ENCODE peak calls at places on chromosomes 6 and 20, in nine cellular contexts. O is Peyer's patch, B is sigmoid colon, T is body of pancreas, L is endodermal cell, F is GM06990, Z is cardiac muscle cell, U is neural progenitor cell, D is astrocyte. S is an unnamed sample.

GRCh38 chr6:37039958-37040357 is 34.5 kb downstream of the FGD2 start:
- DNase-seq in O (no peak), B (no peak), T (no peak), L (no peak), F (no peak), Z (no peak), U (no peak), D (no peak), S (no peak)

GRCh38 chr6:842141-842540 is 149.2 kb upstream of the EXOC2 start:
- DNase-seq in O (no peak), B (no peak), T (no peak), L (no peak), F (no peak), Z (no peak), U (no peak), D (no peak), S (no peak)

GRCh38 chr6:2684059-2684749 is 66.5 kb downstream of the MYLK4 start:
- DNase-seq in O (no peak), B (no peak), T (no peak), L (no peak), F (no peak), Z (peak; percentile 55), U (no peak), D (peak; percentile 71), S (no peak)

GRCh38 chr20:23049201-23049932 is at the start of gene THBD:
- DNase-seq in O (peak; percentile 67), B (peak; percentile 86), T (peak; percentile 47), L (peak; percentile 85), F (peak; percentile 34), Z (peak; percentile 55), U (peak; percentile 64), D (peak; percentile 45), S (no peak)

GRCh38 chr6:43834528-43835145 is 64.6 kb downstream of the VEGFA start:
- DNase-seq in O (peak; percentile 15), B (no peak), T (no peak), L (no peak), F (no peak), Z (no peak), U (peak; percentile 92), D (no peak), S (no peak)

GRCh38 chr6:101114703-101115102 is 233.6 kb upstream of the ASCC3 start:
- DNase-seq in O (no peak), B (no peak), T (no peak), L (no peak), F (no peak), Z (peak; percentile 66), U (peak; percentile 61), D (peak; percentile 17), S (no peak)

GRCh38 chr6:150403458-150404245 is 34.8 kb downstream of the IYD start:
- DNase-seq in O (no peak), B (no peak), T (peak; percentile 51), L (no peak), F (no peak), Z (peak; percentile 98), U (no peak), D (peak; percentile 97), S (peak; percentile 43)

GRCh38 chr20:16007978-16008377 is 565.3 kb downstream of the KIF16B start:
- DNase-seq in O (no peak), B (no peak), T (no peak), L (no peak), F (no peak), Z (no peak), U (peak; percentile 33), D (no peak), S (no peak)

GRCh38 chr6:111777357-111777756 is 95.9 kb downstream of the FYN start:
- DNase-seq in O (no peak), B (no peak), T (no peak), L (no peak), F (no peak), Z (no peak), U (no peak), D (no peak), S (no peak)

GRCh38 chr6:152423216-152424103 is 213.7 kb downstream of the SYNE1 start:
- DNase-seq in O (no peak), B (no peak), T (no peak), L (no peak), F (no peak), Z (no peak), U (no peak), D (no peak), S (no peak)

GRCh38 chr6:51934098-51934497 is 153.3 kb downstream of the PKHD1 start:
- DNase-seq in O (no peak), B (no peak), T (no peak), L (peak; percentile 82), F (no peak), Z (no peak), U (peak; percentile 45), D (no peak), S (no peak)

GRCh38 chr20:36571564-36572504 is 1.6 kb upstream of the TGIF2 start:
- DNase-seq in O (no peak), B (no peak), T (no peak), L (peak; percentile 89), F (no peak), Z (no peak), U (peak; percentile 72), D (no peak), S (no peak)

GRCh38 chr6:53794720-53795253 is at the start of gene LRRC1:
- DNase-seq in O (peak; percentile 94), B (peak; percentile 95), T (peak; percentile 93), L (peak; percentile 98), F (peak; percentile 92), Z (peak; percentile 93), U (peak; percentile 96), D (peak; percentile 85), S (peak; percentile 36)

GRCh38 chr20:11267131-11267761 is 593.4 kb upstream of the JAG1 start:
- DNase-seq in O (no peak), B (no peak), T (peak; percentile 50), L (peak; percentile 90), F (peak; percentile 20), Z (peak; percentile 96), U (peak; percentile 28), D (peak; percentile 97), S (peak; percentile 74)

GRCh38 chr20:39944861-39945260 is 744.2 kb downstream of the MAFB start:
- DNase-seq in O (no peak), B (no peak), T (no peak), L (no peak), F (peak; percentile 2), Z (no peak), U (no peak), D (no peak), S (no peak)

DNA sequence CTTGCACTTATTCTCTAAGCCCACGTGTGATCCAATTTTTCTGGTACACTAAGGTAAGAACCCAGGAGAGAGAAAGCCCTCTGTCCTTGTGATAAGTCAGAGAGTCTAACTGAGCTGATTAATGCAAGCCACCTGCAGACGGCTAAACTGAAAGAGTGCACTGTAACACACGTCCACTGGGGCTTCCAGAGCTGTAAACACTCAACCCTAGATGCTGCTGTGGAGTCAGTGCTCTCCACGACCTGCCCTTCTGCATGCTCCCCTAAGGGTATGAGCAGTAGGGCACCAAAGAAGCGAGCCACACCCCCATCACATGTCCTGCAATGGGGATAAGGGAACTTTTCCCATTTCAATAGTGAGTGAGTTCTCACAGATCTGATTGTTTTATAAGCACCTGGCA is 55.7 kb downstream of the TXLNB start:
- DNase-seq in O (no peak), B (no peak), T (no peak), L (no peak), F (no peak), Z (no peak), U (no peak), D (no peak), S (no peak)
- TF ChIP-seq CTCF in O (no peak), B (no peak), T (no peak), L (no peak), F (no peak), Z (no peak), U (no peak), D (no peak), S (no peak)

DNA sequence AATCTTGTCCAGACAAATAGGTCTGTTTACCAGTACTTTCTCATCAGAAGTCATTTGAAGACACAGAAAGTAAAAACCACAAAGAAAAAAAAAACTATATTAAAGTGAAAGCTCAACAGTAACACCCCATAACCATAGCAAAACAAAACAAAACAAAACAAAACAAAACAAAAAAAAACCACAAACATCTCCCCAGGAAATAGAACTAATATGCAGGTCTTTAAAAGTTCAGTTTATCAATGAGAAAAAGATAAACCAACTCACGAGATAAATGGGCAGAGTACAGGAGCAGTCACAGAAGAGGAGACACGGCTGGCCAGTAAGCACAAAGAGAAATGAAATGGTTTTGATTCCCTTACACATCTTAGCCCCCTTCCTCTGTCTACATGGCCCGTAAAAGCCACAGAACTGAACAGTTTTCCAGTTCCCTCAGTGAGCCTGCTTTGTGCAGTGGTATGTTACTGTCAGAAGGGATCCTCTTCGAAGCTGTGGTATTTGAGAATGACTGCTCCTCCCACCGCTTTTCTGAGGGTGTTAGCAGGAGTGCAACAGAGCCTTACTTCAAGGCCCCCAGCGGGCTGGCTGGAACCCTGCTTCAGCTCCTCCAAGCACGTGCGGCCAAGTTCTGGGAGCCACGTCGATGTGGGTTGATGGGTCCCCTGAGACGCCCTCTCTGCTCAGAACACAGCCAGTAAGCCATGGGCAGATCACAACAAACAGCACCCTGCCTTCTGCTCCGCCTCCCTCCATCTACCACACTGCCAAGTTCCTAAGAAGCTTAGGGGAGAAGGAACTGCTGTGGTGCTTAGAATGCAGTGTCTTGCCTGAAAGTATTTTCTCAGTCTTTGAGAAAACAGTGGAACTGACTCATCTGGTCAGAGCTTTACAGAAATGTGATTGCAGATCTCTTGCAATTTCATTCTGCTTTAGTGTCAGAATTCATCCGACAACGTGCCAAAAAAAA is 14.0 kb downstream of the UST start:
- DNase-seq in O (no peak), B (peak; percentile 93), T (peak; percentile 36), L (peak; percentile 89), F (peak; percentile 88), Z (peak; percentile 96), U (peak; percentile 63), D (peak; percentile 92), S (peak; percentile 59)
- H3K4me3 ChIP-seq in O (peak overlapping the region; percentile 26), B (peak overlapping the region; percentile 30), T (no peak overlapping the region), L (peak overlapping the region; percentile 21), F (peak overlapping the region; percentile 48), Z (no peak overlapping the region), U (no peak overlapping the region), D (peak overlapping the region; percentile 48), S (peak overlapping the region; percentile 13)

GRCh38 chr20:64167676-64168075 is 3.4 kb downstream of the MYT1 start:
- DNase-seq in O (no peak), B (no peak), T (no peak), L (no peak), F (no peak), Z (no peak), U (no peak), D (no peak), S (no peak)
- H3K27me3 ChIP-seq in O (no peaks in the 10 kb centered on the region), B (peaks cover 24% of the 10 kb centered on the region), T (no peaks in the 10 kb centered on the region), L (peaks cover 16% of the 10 kb centered on the region), F (no peaks in the 10 kb centered on the region), Z (peaks cover 28% of the 10 kb centered on the region), U (peaks cover 32% of the 10 kb centered on the region), D (peaks cover 32% of the 10 kb centered on the region), S (peaks cover 6% of the 10 kb centered on the region)

DNA sequence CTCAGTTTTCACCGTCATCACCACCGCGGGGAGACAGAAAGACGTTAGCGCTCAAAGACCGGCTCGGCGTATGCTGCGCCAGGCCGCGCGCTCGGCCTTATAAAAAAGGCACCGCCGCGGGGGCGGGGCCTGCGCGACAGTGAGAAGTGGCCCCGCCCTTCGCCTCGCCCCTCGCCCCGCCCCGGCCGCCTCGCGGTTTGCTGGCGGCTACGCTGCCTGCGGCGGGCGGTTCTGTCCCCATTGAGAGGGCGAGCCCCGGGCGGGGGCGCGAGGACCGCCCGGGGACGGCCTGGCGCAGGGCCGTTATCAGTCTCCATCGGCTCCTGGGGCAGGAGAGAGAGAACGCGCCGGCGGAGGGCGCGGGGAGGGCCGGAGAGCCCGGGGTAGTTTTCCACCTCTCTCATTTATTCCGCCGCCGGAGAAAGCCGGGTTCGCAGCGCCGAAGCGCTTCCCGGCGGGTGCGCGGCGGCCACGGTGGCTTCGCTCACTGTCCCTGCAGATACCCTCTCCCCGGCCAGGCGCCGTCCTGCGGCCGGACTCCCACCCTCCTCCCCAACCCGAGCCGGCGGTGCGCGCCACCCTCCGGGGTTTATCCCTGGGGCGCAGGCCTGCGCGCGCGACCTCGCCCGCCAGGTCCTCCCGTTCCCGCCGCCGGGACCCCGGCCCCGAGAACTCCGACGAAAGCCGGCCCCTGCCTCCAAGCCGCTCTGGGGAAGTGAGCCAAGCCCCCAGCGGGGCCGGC is 122.5 kb upstream of the SLC2A12 start:
- DNase-seq in O (peak; percentile 96), B (peak; percentile 93), T (peak; percentile 95), L (peak; percentile 96), F (peak; percentile 88), Z (peak; percentile 95), U (peak; percentile 97), D (peak; percentile 71), S (peak; percentile 38)
- TF ChIP-seq CTCF in O (peak; percentile 8), B (no peak), T (no peak), L (no peak), F (no peak), Z (no peak), U (no peak), D (no peak), S (peak; percentile 2)

S was measured in BJ.